ENCODE peak calls at places on chromosomes 2 and 18, in eight cellular contexts. L is CD8-positive, alpha-beta T cell; R is IMR-90; N is fibroblast of the aortic adventitia; F is transverse colon; Z is heart right ventricle; W is A549; D is colonic mucosa. Y is an unnamed sample.

GRCh38 chr2:27489118-27489497 is 435 bp downstream of the IFT172 start:
- DNase-seq in L (no peak), R (peak), N (peak), F (no peak), Z (no peak), W (no peak), D (peak), Y (no peak)

GRCh38 chr2:187504312-187504921 is 49.8 kb downstream of the TFPI start:
- DNase-seq in L (no peak), R (no peak), N (no peak), F (no peak), Z (no peak), W (no peak), D (no peak), Y (no peak)

GRCh38 chr2:140506606-140507005 is 1624.2 kb downstream of the LRP1B start:
- DNase-seq in L (no peak), R (peak), N (peak), F (no peak), Z (no peak), W (no peak), D (no peak), Y (peak)

GRCh38 chr2:207143474-207144190 is 22.1 kb downstream of the KLF7 start:
- DNase-seq in L (peak), R (no peak), N (peak), F (peak), Z (peak), W (no peak), D (peak), Y (no peak)

GRCh38 chr2:239882335-239882734 is 142.8 kb downstream of the NDUFA10 start:
- DNase-seq in L (peak), R (no peak), N (peak), F (peak), Z (no peak), W (no peak), D (peak), Y (no peak)

GRCh38 chr18:47949197-47949596 is 18.7 kb upstream of the SMAD2 start:
- DNase-seq in L (no peak), R (no peak), N (no peak), F (no peak), Z (no peak), W (no peak), D (no peak), Y (no peak)

GRCh38 chr2:199466704-199467461 is 9.1 kb upstream of the SATB2 start:
- DNase-seq in L (no peak), R (no peak), N (no peak), F (peak), Z (no peak), W (no peak), D (peak), Y (no peak)

GRCh38 chr18:46578987-46579386 is 78.0 kb downstream of the LOXHD1 start:
- DNase-seq in L (no peak), R (no peak), N (no peak), F (no peak), Z (no peak), W (no peak), D (no peak), Y (no peak)

GRCh38 chr2:26174691-26175181 is 1.8 kb downstream of the GAREM2 start:
- DNase-seq in L (no peak), R (no peak), N (no peak), F (no peak), Z (no peak), W (no peak), D (no peak), Y (no peak)

GRCh38 chr18:13611616-13612110 is 114.7 kb downstream of the FAM210A start:
- DNase-seq in L (no peak), R (peak), N (peak), F (no peak), Z (peak), W (no peak), D (no peak), Y (peak)

GRCh38 chr18:58590827-58591226 is 38.1 kb downstream of the ALPK2 start:
- DNase-seq in L (no peak), R (no peak), N (no peak), F (no peak), Z (no peak), W (no peak), D (no peak), Y (no peak)

GRCh38 chr2:84939426-84940087 is 31.4 kb upstream of the KCMF1 start:
- DNase-seq in L (peak), R (no peak), N (no peak), F (peak), Z (no peak), W (no peak), D (peak), Y (no peak)

GRCh38 chr2:111930875-111931274 is 32.5 kb downstream of the MERTK start:
- DNase-seq in L (no peak), R (peak), N (peak), F (no peak), Z (no peak), W (no peak), D (no peak), Y (peak)

GRCh38 chr2:138219961-138220360 is 255.7 kb downstream of the HNMT start:
- DNase-seq in L (no peak), R (no peak), N (peak), F (no peak), Z (no peak), W (no peak), D (no peak), Y (no peak)

GRCh38 chr2:96802281-96802595 is 13.8 kb upstream of the CNNM3 start:
- DNase-seq in L (no peak), R (no peak), N (no peak), F (no peak), Z (no peak), W (no peak), D (no peak), Y (no peak)

GRCh38 chr2:241063093-241063551 is 39.0 kb downstream of the MTERF4 start:
- DNase-seq in L (no peak), R (no peak), N (no peak), F (no peak), Z (no peak), W (no peak), D (no peak), Y (no peak)
- H3K4me3 ChIP-seq in L (no peak), R (no peak), N (no peak), F (no peak), Z (no peak), W (no peak), D (no peak), Y (no peak)

GRCh38 chr2:118539290-118539689 is 308.2 kb downstream of the EN1 start:
- DNase-seq in L (no peak), R (peak), N (peak), F (no peak), Z (no peak), W (no peak), D (no peak), Y (peak)
- TF ChIP-seq CTCF in L (no peak), R (peak), N (peak), F (no peak), Z (no peak), W (no peak), D (no peak), Y (peak)

DNA sequence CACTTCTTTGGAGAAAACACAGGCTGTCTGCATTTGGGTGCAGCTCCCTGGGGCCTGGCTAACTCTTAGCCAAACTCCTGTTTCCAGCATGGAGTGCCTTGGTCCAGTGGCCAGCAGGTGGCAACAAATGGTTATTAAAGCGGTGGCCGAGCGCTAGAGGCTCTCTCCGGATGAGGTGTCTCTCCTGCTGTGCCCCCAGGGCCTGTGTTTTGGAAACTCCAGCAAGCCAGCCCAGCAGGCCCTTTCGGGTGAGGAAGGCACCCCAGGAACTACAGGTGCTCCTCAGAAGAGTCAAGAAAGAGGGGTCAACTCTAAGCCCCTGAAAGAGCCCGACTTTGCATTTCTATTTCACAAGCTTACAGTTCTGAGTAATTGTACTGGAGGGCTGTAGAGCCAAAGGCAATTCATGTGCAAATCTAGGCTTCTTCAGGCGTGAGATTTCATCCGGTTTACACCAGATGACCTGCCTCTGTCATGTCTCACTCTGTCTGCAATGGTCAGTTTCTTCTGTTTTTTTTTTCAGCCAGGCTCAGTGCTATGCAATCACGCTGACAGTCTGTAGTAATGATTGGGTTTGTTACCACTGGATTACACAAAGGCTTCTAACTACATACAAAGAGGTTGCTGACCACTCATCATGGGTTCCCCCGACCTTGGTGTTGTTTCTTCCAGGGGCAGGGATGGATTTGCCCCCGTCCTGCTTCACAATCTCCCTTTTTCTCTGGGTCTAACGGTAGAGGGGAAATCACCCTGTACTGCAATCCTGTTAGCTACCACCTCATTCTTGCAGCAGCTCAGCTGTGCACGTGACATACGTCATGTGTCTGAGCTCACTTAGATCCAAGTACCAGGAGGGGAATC is 7.6 kb upstream of the CHRNA1 start:
- DNase-seq in L (no peak), R (peak), N (peak), F (peak), Z (peak), W (peak), D (peak), Y (peak)
- H3K4me3 ChIP-seq in L (no peak), R (no peak), N (no peak), F (no peak), Z (no peak), W (no peak), D (no peak), Y (no peak)

DNA sequence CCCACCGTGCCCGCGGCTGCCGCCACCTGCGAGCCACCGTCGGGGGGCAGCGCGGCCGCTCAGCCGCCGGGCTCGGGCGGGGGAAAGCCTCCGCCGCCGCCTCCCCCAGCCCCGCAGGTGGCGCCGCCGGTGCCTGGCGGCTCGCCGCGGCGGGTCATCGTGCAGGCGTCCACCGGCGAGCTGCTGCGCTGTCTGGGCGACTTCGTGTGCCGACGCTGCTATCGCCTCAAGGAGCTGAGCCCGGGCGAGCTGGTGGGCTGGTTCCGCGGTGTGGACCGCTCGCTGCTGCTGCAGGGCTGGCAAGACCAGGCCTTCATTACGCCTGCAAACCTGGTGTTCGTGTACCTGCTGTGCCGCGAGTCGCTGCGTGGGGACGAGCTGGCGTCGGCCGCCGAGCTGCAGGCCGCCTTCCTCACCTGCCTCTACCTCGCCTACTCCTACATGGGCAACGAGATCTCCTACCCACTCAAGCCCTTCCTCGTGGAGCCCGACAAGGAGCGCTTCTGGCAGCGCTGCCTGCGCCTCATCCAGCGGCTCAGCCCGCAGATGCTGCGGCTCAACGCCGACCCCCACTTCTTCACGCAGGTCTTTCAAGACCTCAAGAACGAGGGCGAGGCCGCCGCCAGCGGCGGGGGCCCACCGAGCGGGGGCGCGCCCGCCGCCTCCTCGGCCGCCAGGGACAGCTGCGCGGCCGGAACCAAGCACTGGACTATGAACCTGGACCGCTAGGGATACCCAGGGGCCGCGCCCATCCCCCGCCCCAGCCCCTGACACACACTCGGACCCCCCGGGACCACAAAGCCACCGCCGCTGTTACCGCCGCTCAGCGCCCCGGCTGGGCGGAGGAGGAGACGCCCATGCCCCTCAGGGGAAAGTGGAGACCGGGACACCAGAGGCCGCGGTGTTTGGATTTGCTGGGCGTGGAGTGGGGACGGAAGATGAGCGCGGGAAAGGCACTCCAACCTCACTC is 1.0 kb downstream of the CDK5R2 start:
- DNase-seq in L (no peak), R (no peak), N (no peak), F (no peak), Z (no peak), W (no peak), D (no peak), Y (no peak)
- TF ChIP-seq CTCF in L (no peak), R (no peak), N (no peak), F (no peak), Z (no peak), W (no peak), D (no peak), Y (no peak)

GRCh38 chr2:225471039-225471438 is 71.5 kb downstream of the NYAP2 start:
- DNase-seq in L (no peak), R (no peak), N (no peak), F (no peak), Z (no peak), W (no peak), D (no peak), Y (no peak)
- H3K4me3 ChIP-seq in L (no peak), R (no peak), N (no peak), F (no peak), Z (no peak), W (no peak), D (no peak), Y (no peak)